ENCODE peak calls at places on chromosomes 7 and 10, in seven cellular contexts. Z, I, F, K, V, T and U are unnamed samples.

GRCh38 chr10:70492786-70493659 is 14.5 kb downstream of the PALD1 start:
- DNase-seq in F (no peak), T (peak), V (no peak), K (no peak), I (no peak), Z (no peak), U (no peak)

GRCh38 chr7:153886506-153887391 is 165.4 kb upstream of the DPP6 start:
- DNase-seq in I (no peak), F (peak), K (no peak), V (no peak), T (no peak), Z (peak), U (no peak)

GRCh38 chr7:152600266-152600665 is 75.7 kb downstream of the XRCC2 start:
- DNase-seq in Z (no peak), F (no peak), I (no peak), V (no peak), K (no peak), T (no peak), U (no peak)

GRCh38 chr10:4650572-4650971 is 175.4 kb upstream of the AKR1E2 start:
- DNase-seq in F (no peak), V (no peak), T (no peak), Z (no peak), K (no peak), I (no peak), U (no peak)

GRCh38 chr7:142391191-142391992 is 133.5 kb upstream of the PRSS58 start:
- DNase-seq in Z (no peak), T (peak), I (peak), F (no peak), K (no peak), V (no peak), U (no peak)

GRCh38 chr7:65230231-65230630 is 143.4 kb upstream of the ZNF92 start:
- DNase-seq in V (no peak), I (no peak), F (no peak), Z (no peak), K (no peak), T (no peak), U (no peak)

GRCh38 chr10:51007781-51008180 is 66.5 kb upstream of the PRKG1 start:
- DNase-seq in V (no peak), T (no peak), I (no peak), K (no peak), Z (no peak), F (no peak), U (no peak)

GRCh38 chr10:86888585-86889381 is 68.6 kb downstream of the MMRN2 start:
- DNase-seq in T (peak), Z (no peak), F (no peak), K (no peak), V (no peak), I (no peak), U (no peak)

GRCh38 chr7:26428571-26428970 is 136.9 kb downstream of the SNX10 start:
- DNase-seq in Z (no peak), K (no peak), T (no peak), F (no peak), I (peak), V (no peak), U (no peak)

GRCh38 chr10:113825791-113826190 is 28.1 kb downstream of the DCLRE1A start:
- DNase-seq in T (no peak), I (no peak), F (no peak), K (no peak), V (no peak), Z (no peak), U (no peak)

GRCh38 chr7:29106128-29106988 is 40.0 kb downstream of the CPVL start:
- DNase-seq in T (peak), Z (no peak), K (no peak), I (peak), V (no peak), F (peak), U (peak)

GRCh38 chr7:104857458-104858425 is 156.3 kb upstream of the KMT2E start:
- DNase-seq in Z (no peak), I (no peak), F (no peak), T (no peak), V (no peak), K (no peak), U (no peak)

GRCh38 chr10:120161116-120161515 is 268.6 kb downstream of the SEC23IP start:
- DNase-seq in Z (no peak), I (no peak), K (no peak), F (no peak), V (no peak), T (no peak), U (no peak)

GRCh38 chr7:7564323-7564780 is 2.3 kb upstream of the MIOS start:
- DNase-seq in K (no peak), V (no peak), Z (no peak), I (no peak), F (no peak), T (no peak), U (no peak)

GRCh38 chr7:28840515-28841125 is 117.5 kb downstream of the TRIL start:
- DNase-seq in K (no peak), V (no peak), F (peak), I (no peak), Z (no peak), T (no peak), U (no peak)

GRCh38 chr7:14381936-14382335 is 392.5 kb upstream of the ETV1 start:
- DNase-seq in I (no peak), Z (no peak), F (no peak), V (no peak), K (no peak), T (no peak), U (no peak)

GRCh38 chr10:28432210-28432676 is 100.7 kb upstream of the WAC start:
- DNase-seq in F (peak), V (no peak), I (peak), T (peak), Z (peak), K (no peak), U (peak)

GRCh38 chr7:5421626-5422323 is 1.9 kb downstream of the TNRC18 start:
- DNase-seq in Z (peak), V (no peak), I (no peak), F (no peak), T (no peak), K (no peak), U (peak)

GRCh38 chr7:47320296-47320695 is 261.6 kb downstream of the TNS3 start:
- DNase-seq in F (no peak), V (no peak), I (no peak), Z (no peak), K (no peak), T (no peak), U (no peak)

GRCh38 chr10:78259394-78259793 is 225.7 kb downstream of the RPS24 start:
- DNase-seq in T (peak), I (no peak), V (no peak), Z (no peak), K (no peak), F (no peak), U (no peak)

GRCh38 chr10:78800535-78801320 is 268.0 kb upstream of the ZMIZ1 start:
- DNase-seq in V (no peak), Z (no peak), K (no peak), I (no peak), F (no peak), T (no peak), U (no peak)

GRCh38 chr10:128643658-128644057 is 517.4 kb upstream of the MKI67 start:
- DNase-seq in K (no peak), Z (no peak), I (no peak), F (no peak), V (no peak), T (no peak), U (no peak)

GRCh38 chr7:26520483-26520882 is 228.8 kb downstream of the SNX10 start:
- DNase-seq in V (no peak), Z (no peak), I (no peak), K (no peak), F (no peak), T (no peak), U (no peak)

GRCh38 chr10:4170633-4171314 is 385.8 kb upstream of the KLF6 start:
- DNase-seq in I (no peak), Z (no peak), F (no peak), V (no peak), K (no peak), T (no peak), U (no peak)

GRCh38 chr7:134452991-134453473 is 5.9 kb downstream of the AKR1B1 start:
- DNase-seq in T (no peak), I (no peak), V (no peak), Z (no peak), K (no peak), F (no peak), U (peak)

GRCh38 chr10:73799899-73800559 is 11.4 kb downstream of the NDST2 start:
- DNase-seq in Z (no peak), K (no peak), V (no peak), I (no peak), F (no peak), T (no peak), U (no peak)

GRCh38 chr7:26507375-26508068 is 215.9 kb downstream of the SNX10 start:
- DNase-seq in F (peak), V (no peak), Z (no peak), K (no peak), I (no peak), T (no peak), U (no peak)

GRCh38 chr10:79939969-79940368 is 8.9 kb downstream of the SFTPD start:
- DNase-seq in F (no peak), Z (no peak), K (no peak), I (no peak), V (no peak), T (no peak), U (no peak)

GRCh38 chr7:141737118-141737835 is 881 bp upstream of the SSBP1 start:
- DNase-seq in K (no peak), T (peak), F (peak), I (no peak), V (no peak), Z (no peak), U (no peak)

GRCh38 chr7:98760201-98760651 is 109.6 kb downstream of the TMEM130 start:
- DNase-seq in K (no peak), I (no peak), F (no peak), V (no peak), Z (no peak), T (no peak), U (no peak)

GRCh38 chr7:112938895-112939588 is 147.6 kb downstream of the GPR85 start:
- DNase-seq in Z (peak), K (peak), I (peak), T (no peak), V (no peak), F (peak), U (no peak)

GRCh38 chr10:28668363-28669226 is 8.7 kb upstream of the BAMBI start:
- DNase-seq in Z (peak), T (no peak), F (peak), I (peak), K (no peak), V (peak), U (no peak)